ENCODE peak calls at places on chromosome 12, in nine cellular contexts. L is astrocyte of the hippocampus, J is WERI-Rb-1, P is hypothalamus, M is NCI-H1436, I is GDM1, V is HFFc6, H is ureter, Y is RCC 7860. O is an unnamed sample.

GRCh38 chr12:49244161-49244560 is 20.7 kb upstream of the TUBA1C start:
- DNase-seq in L (peak; percentile 87), J (no peak), P (no peak), M (no peak), I (no peak), V (peak; percentile 77), H (no peak), Y (no peak), O (no peak)

GRCh38 chr12:69935651-69936100 is 110.6 kb downstream of the MYRFL start:
- DNase-seq in L (no peak), J (peak; percentile 14), P (no peak), M (no peak), I (peak; percentile 11), V (no peak), H (no peak), Y (no peak), O (no peak)

GRCh38 chr12:120647375-120647755 is 6.9 kb downstream of the CABP1 start:
- DNase-seq in L (no peak), J (no peak), P (no peak), M (no peak), I (no peak), V (no peak), H (no peak), Y (no peak), O (no peak)

GRCh38 chr12:113468365-113469223 is 3.1 kb downstream of the LHX5 start:
- DNase-seq in L (no peak), J (no peak), P (no peak), M (no peak), I (no peak), V (no peak), H (no peak), Y (no peak), O (no peak)

GRCh38 chr12:630656-631632 is 32.3 kb downstream of the NINJ2 start:
- DNase-seq in L (no peak), J (no peak), P (no peak), M (no peak), I (peak; percentile 75), V (no peak), H (peak; percentile 70), Y (no peak), O (no peak)

GRCh38 chr12:110641512-110641911 is 27.6 kb downstream of the TCTN1 start:
- DNase-seq in L (peak; percentile 51), J (peak; percentile 73), P (no peak), M (no peak), I (no peak), V (no peak), H (no peak), Y (no peak), O (no peak)

GRCh38 chr12:1803736-1804135 is 16.6 kb upstream of the LRTM2 start:
- DNase-seq in L (no peak), J (peak; percentile 3), P (no peak), M (no peak), I (no peak), V (no peak), H (no peak), Y (no peak), O (no peak)

GRCh38 chr12:13173537-13173936 is 23.0 kb upstream of the EMP1 start:
- DNase-seq in L (peak; percentile 93), J (no peak), P (peak; percentile 59), M (no peak), I (no peak), V (peak; percentile 96), H (peak; percentile 83), Y (peak; percentile 78), O (peak; percentile 64)

GRCh38 chr12:131989021-131989420 is 39.3 kb downstream of the EP400 start:
- DNase-seq in L (no peak), J (no peak), P (no peak), M (no peak), I (no peak), V (no peak), H (peak; percentile 23), Y (no peak), O (no peak)

GRCh38 chr12:100173111-100173510 is 27.5 kb upstream of the ACTR6 start:
- DNase-seq in L (no peak), J (no peak), P (no peak), M (no peak), I (no peak), V (no peak), H (no peak), Y (no peak), O (no peak)

GRCh38 chr12:28294300-28294699 is 104.0 kb downstream of the CCDC91 start:
- DNase-seq in L (no peak), J (no peak), P (no peak), M (no peak), I (no peak), V (no peak), H (no peak), Y (no peak), O (peak; percentile 23)

GRCh38 chr12:122956028-122956427 is 10.2 kb downstream of the ABCB9 start:
- DNase-seq in L (no peak), J (no peak), P (no peak), M (no peak), I (no peak), V (no peak), H (no peak), Y (no peak), O (no peak)

GRCh38 chr12:56387152-56387551 is 24.5 kb upstream of the APOF start:
- DNase-seq in L (peak; percentile 27), J (no peak), P (no peak), M (no peak), I (no peak), V (peak; percentile 11), H (no peak), Y (no peak), O (no peak)

GRCh38 chr12:49346659-49347306 is at the start of gene DNAJC22:
- DNase-seq in L (no peak), J (peak; percentile 39), P (no peak), M (no peak), I (no peak), V (no peak), H (no peak), Y (no peak), O (no peak)

GRCh38 chr12:2958432-2959193 is 584 bp upstream of the TEAD4 start:
- DNase-seq in L (peak; percentile 82), J (peak; percentile 79), P (no peak), M (no peak), I (no peak), V (peak; percentile 81), H (no peak), Y (peak; percentile 70), O (peak; percentile 85)

O was measured in Caki2.